ENCODE peak calls at places on chromosomes 5 and 9, in seven cellular contexts. I, A, V, S, L, T and K are unnamed samples.
A peak's percentile ranks its signal among the peaks of the same experiment; 100 is the strongest.

GRCh38 chr9:69264526-69264925 is 60.5 kb upstream of the ENTREP1 start:
- DNase-seq in I (no peak), A (no peak), V (no peak), S (no peak), L (no peak), T (no peak), K (no peak)

GRCh38 chr5:40679998-40680681 is 425 bp downstream of the PTGER4 start:
- DNase-seq in I (no peak), A (no peak), V (no peak), S (peak; percentile 57), L (peak; percentile 44), T (no peak), K (peak; percentile 20)

GRCh38 chr9:70593241-70593640 is 178.8 kb upstream of the KLF9 start:
- DNase-seq in I (no peak), A (no peak), V (no peak), S (no peak), L (no peak), T (no peak), K (no peak)

GRCh38 chr5:172904643-172905345 is 54.4 kb upstream of the RPL26L1 start:
- DNase-seq in I (peak; percentile 84), A (no peak), V (no peak), S (peak; percentile 56), L (peak; percentile 93), T (peak; percentile 98), K (peak; percentile 87)

GRCh38 chr5:4862500-4862899 is 277.6 kb upstream of the ADAMTS16 start:
- DNase-seq in I (peak; percentile 41), A (no peak), V (peak; percentile 29), S (no peak), L (peak; percentile 59), T (no peak), K (peak; percentile 22)

GRCh38 chr9:100066539-100066938 is 32.3 kb downstream of the ERP44 start:
- DNase-seq in I (peak; percentile 51), A (no peak), V (no peak), S (no peak), L (peak; percentile 12), T (no peak), K (peak; percentile 86)

GRCh38 chr5:119031905-119032304 is 39.0 kb upstream of the DMXL1 start:
- DNase-seq in I (no peak), A (no peak), V (no peak), S (peak; percentile 43), L (peak; percentile 19), T (no peak), K (no peak)

GRCh38 chr5:1366514-1366913 is 21.6 kb upstream of the CLPTM1L start:
- DNase-seq in I (no peak), A (no peak), V (no peak), S (no peak), L (no peak), T (no peak), K (no peak)

GRCh38 chr5:128111818-128112448 is 28.4 kb downstream of the SLC12A2 start:
- DNase-seq in I (peak; percentile 68), A (no peak), V (no peak), S (no peak), L (no peak), T (no peak), K (peak; percentile 25)

GRCh38 chr5:142398719-142399034 is 73.9 kb upstream of the SPRY4 start:
- DNase-seq in I (no peak), A (no peak), V (no peak), S (no peak), L (no peak), T (no peak), K (no peak)

GRCh38 chr5:158614951-158615350 is 484.8 kb downstream of the EBF1 start:
- DNase-seq in I (no peak), A (no peak), V (no peak), S (no peak), L (no peak), T (no peak), K (no peak)

GRCh38 chr9:130138791-130139190 is 33.4 kb upstream of the NCS1 start:
- DNase-seq in I (peak; percentile 97), A (no peak), V (no peak), S (no peak), L (no peak), T (no peak), K (peak; percentile 75)

GRCh38 chr5:177491429-177491945 is 5.9 kb downstream of the PDLIM7 start:
- DNase-seq in I (no peak), A (peak; percentile 99), V (peak; percentile 79), S (peak; percentile 92), L (peak; percentile 91), T (peak; percentile 61), K (peak; percentile 68)

GRCh38 chr5:53006920-53007890 is 18.1 kb downstream of the ITGA2 start:
- DNase-seq in I (no peak), A (no peak), V (no peak), S (no peak), L (no peak), T (no peak), K (peak; percentile 54)

GRCh38 chr5:76457685-76458491 is 54.8 kb downstream of the IQGAP2 start:
- DNase-seq in I (no peak), A (no peak), V (no peak), S (no peak), L (peak; percentile 83), T (no peak), K (no peak)

GRCh38 chr5:135013947-135014570 is 20.0 kb downstream of the PITX1 start:
- DNase-seq in I (peak; percentile 58), A (peak; percentile 41), V (no peak), S (peak; percentile 20), L (no peak), T (no peak), K (no peak)

GRCh38 chr5:133934822-133935793 is 33.3 kb downstream of the C5orf15 start:
- DNase-seq in I (no peak), A (no peak), V (no peak), S (no peak), L (no peak), T (no peak), K (no peak)

GRCh38 chr5:119360905-119361605 is 5.2 kb downstream of the TNFAIP8 start:
- DNase-seq in I (peak; percentile 83), A (no peak), V (no peak), S (no peak), L (no peak), T (peak; percentile 70), K (peak; percentile 59)

GRCh38 chr5:14871084-14871572 is 450 bp downstream of the ANKH start:
- DNase-seq in I (no peak), A (peak; percentile 57), V (no peak), S (no peak), L (no peak), T (no peak), K (no peak)

GRCh38 chr9:127417130-127418036 is 6.8 kb upstream of the ZNF79 start:
- DNase-seq in I (peak; percentile 78), A (no peak), V (no peak), S (no peak), L (no peak), T (peak; percentile 71), K (peak; percentile 63)

GRCh38 chr9:127419306-127419705 is 4.9 kb upstream of the ZNF79 start:
- DNase-seq in I (no peak), A (no peak), V (no peak), S (no peak), L (no peak), T (no peak), K (no peak)

GRCh38 chr9:127415158-127415557 is 9.0 kb upstream of the ZNF79 start:
- DNase-seq in I (no peak), A (no peak), V (no peak), S (no peak), L (no peak), T (no peak), K (no peak)

GRCh38 chr9:127415657-127416056 is 8.5 kb upstream of the ZNF79 start:
- DNase-seq in I (no peak), A (no peak), V (no peak), S (no peak), L (no peak), T (no peak), K (no peak)

DNA sequence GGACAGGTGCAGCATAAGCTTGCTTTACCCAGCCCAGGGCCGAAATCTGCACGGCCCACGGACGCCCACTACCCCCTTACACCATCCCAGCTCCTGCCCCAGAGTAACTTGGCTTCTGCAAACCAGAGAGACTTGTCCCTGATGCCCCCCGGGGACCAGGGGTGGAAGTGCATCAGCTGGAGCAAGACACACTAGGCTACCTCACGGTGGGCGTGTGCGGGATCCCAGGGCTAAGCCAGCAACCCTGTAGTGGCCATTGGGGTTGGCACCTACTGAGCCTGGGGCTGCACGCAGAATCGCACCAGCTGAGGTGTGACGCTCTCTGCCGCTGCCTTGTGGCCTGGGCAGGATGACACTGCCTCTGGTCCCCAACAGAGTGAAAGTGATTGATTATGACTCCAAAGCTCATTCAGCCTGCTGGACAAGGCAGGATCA is 6.1 kb upstream of the ZNF79 start:
- DNase-seq in I (no peak), A (peak; percentile 83), V (no peak), S (peak; percentile 89), L (peak; percentile 88), T (no peak), K (no peak)
- H4K8ac ChIP-seq in I (no peak overlapping the region), A (no peak overlapping the region), V (no peak overlapping the region), S (no peak overlapping the region), L (no peak overlapping the region), T (no peak overlapping the region), K (no peak overlapping the region)

GRCh38 chr5:67066815-67067214 is 129.8 kb downstream of the CD180 start:
- DNase-seq in I (peak; percentile 39), A (no peak), V (no peak), S (no peak), L (no peak), T (no peak), K (no peak)
- H4K8ac ChIP-seq in I (no peak overlapping the region), A (no peak overlapping the region), V (no peak overlapping the region), S (no peak overlapping the region), L (no peak overlapping the region), T (no peak overlapping the region), K (no peak overlapping the region)

DNA sequence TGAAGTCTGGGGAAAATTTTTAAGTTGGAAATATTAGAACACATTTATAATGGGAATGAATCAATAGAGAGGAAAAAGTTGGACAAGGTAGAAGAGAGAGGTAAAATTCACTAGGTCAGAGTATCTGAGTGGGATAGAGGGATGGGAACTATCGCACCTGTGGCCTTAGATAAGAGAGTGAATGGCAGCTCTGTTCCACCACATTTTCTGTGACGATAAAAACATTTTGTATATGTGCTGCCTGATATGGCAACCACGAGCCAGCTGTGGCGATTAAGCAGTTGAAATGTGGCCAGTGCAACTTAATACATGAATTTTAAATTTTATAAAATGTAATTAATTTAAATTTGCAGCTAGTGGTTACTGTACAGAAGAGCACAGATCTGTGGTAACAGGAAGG is 46.7 kb downstream of the ZNF354A start:
- DNase-seq in I (no peak), A (no peak), V (no peak), S (no peak), L (no peak), T (no peak), K (no peak)
- H4K8ac ChIP-seq in I (no peak overlapping the region), A (no peak overlapping the region), V (no peak overlapping the region), S (no peak overlapping the region), L (no peak overlapping the region), T (no peak overlapping the region), K (no peak overlapping the region)

GRCh38 chr5:42467572-42467971 is 44.3 kb downstream of the GHR start:
- DNase-seq in I (no peak), A (no peak), V (no peak), S (no peak), L (no peak), T (no peak), K (no peak)
- H4K8ac ChIP-seq in I (no peak overlapping the region), A (no peak overlapping the region), V (no peak overlapping the region), S (no peak overlapping the region), L (no peak overlapping the region), T (no peak overlapping the region), K (no peak overlapping the region)